ENCODE peak calls at places on chromosomes 6 and 20, in six cellular contexts. One of them, this sample, is unnamed.

GRCh38 chr6:28747631-28748157 is 176.1 kb downstream of the TRIM27 start:
- DNase-seq in H9: peak; percentile 93
- DNase-seq in IMR-90: peak; percentile 84
- DNase-seq in H1: peak; percentile 86
- DNase-seq in mesenchymal stem cell: peak; percentile 42
- DNase-seq in trophoblast cell: peak; percentile 27
- DNase-seq in this sample: no peak

GRCh38 chr20:32681175-32682084 is 7.7 kb upstream of the C20orf203 start:
- DNase-seq in H9: peak; percentile 83
- DNase-seq in IMR-90: peak; percentile 17
- DNase-seq in H1: peak; percentile 67
- DNase-seq in mesenchymal stem cell: peak; percentile 58
- DNase-seq in trophoblast cell: peak; percentile 59
- DNase-seq in this sample: no peak

GRCh38 chr6:104784884-104785283 is 74.8 kb downstream of the HACE1 start:
- DNase-seq in H9: no peak
- DNase-seq in IMR-90: peak; percentile 41
- DNase-seq in H1: no peak
- DNase-seq in mesenchymal stem cell: peak; percentile 13
- DNase-seq in trophoblast cell: peak; percentile 56
- DNase-seq in this sample: no peak

GRCh38 chr20:44074252-44075151 is 112.5 kb downstream of the JPH2 start:
- DNase-seq in H9: no peak
- DNase-seq in IMR-90: peak; percentile 85
- DNase-seq in H1: peak; percentile 33
- DNase-seq in mesenchymal stem cell: peak; percentile 63
- DNase-seq in trophoblast cell: no peak
- DNase-seq in this sample: no peak

GRCh38 chr20:25205277-25206062 is 10.0 kb downstream of the ENTPD6 start:
- DNase-seq in H9: no peak
- DNase-seq in IMR-90: no peak
- DNase-seq in H1: no peak
- DNase-seq in mesenchymal stem cell: no peak
- DNase-seq in trophoblast cell: peak; percentile 28
- DNase-seq in this sample: no peak

GRCh38 chr20:16601019-16601418 is 27.8 kb upstream of the KIF16B start:
- DNase-seq in H9: no peak
- DNase-seq in IMR-90: no peak
- DNase-seq in H1: no peak
- DNase-seq in mesenchymal stem cell: no peak
- DNase-seq in trophoblast cell: no peak
- DNase-seq in this sample: no peak

GRCh38 chr6:160102956-160103824 is 18.4 kb upstream of the SLC22A1 start:
- DNase-seq in H9: peak; percentile 66
- DNase-seq in IMR-90: peak; percentile 11
- DNase-seq in H1: peak; percentile 67
- DNase-seq in mesenchymal stem cell: peak; percentile 32
- DNase-seq in trophoblast cell: peak; percentile 18
- DNase-seq in this sample: peak; percentile 8

GRCh38 chr20:46544576-46544975 is 5.9 kb downstream of the OCSTAMP start:
- DNase-seq in H9: no peak
- DNase-seq in IMR-90: peak; percentile 8
- DNase-seq in H1: no peak
- DNase-seq in mesenchymal stem cell: no peak
- DNase-seq in trophoblast cell: no peak
- DNase-seq in this sample: no peak

GRCh38 chr6:73451166-73452106 is 661 bp downstream of the CGAS start:
- DNase-seq in H9: peak; percentile 62
- DNase-seq in IMR-90: peak; percentile 43
- DNase-seq in H1: peak; percentile 73
- DNase-seq in mesenchymal stem cell: peak; percentile 26
- DNase-seq in trophoblast cell: peak; percentile 30
- DNase-seq in this sample: no peak

GRCh38 chr6:158752613-158753012 is 66.6 kb downstream of the EZR start:
- DNase-seq in H9: no peak
- DNase-seq in IMR-90: no peak
- DNase-seq in H1: no peak
- DNase-seq in mesenchymal stem cell: no peak
- DNase-seq in trophoblast cell: no peak
- DNase-seq in this sample: no peak

GRCh38 chr20:56414842-56415765 is 3.0 kb downstream of the CASS4 start:
- DNase-seq in H9: no peak
- DNase-seq in IMR-90: peak; percentile 97
- DNase-seq in H1: no peak
- DNase-seq in mesenchymal stem cell: peak; percentile 42
- DNase-seq in trophoblast cell: no peak
- DNase-seq in this sample: no peak

GRCh38 chr20:57835053-57835452 is 125.2 kb upstream of the PMEPA1 start:
- DNase-seq in H9: peak; percentile 6
- DNase-seq in IMR-90: no peak
- DNase-seq in H1: no peak
- DNase-seq in mesenchymal stem cell: no peak
- DNase-seq in trophoblast cell: no peak
- DNase-seq in this sample: no peak

GRCh38 chr6:4125500-4125899 is 9.9 kb downstream of the ECI2 start:
- DNase-seq in H9: no peak
- DNase-seq in IMR-90: peak; percentile 8
- DNase-seq in H1: no peak
- DNase-seq in mesenchymal stem cell: no peak
- DNase-seq in trophoblast cell: no peak
- DNase-seq in this sample: no peak

GRCh38 chr20:48528346-48528745 is 299.5 kb downstream of the PREX1 start:
- DNase-seq in H9: no peak
- DNase-seq in IMR-90: no peak
- DNase-seq in H1: peak; percentile 6
- DNase-seq in mesenchymal stem cell: no peak
- DNase-seq in trophoblast cell: no peak
- DNase-seq in this sample: no peak

GRCh38 chr20:62087227-62087626 is 21.5 kb upstream of the TAF4 start:
- DNase-seq in H9: no peak
- DNase-seq in IMR-90: no peak
- DNase-seq in H1: no peak
- DNase-seq in mesenchymal stem cell: peak; percentile 18
- DNase-seq in trophoblast cell: peak; percentile 61
- DNase-seq in this sample: no peak

GRCh38 chr20:38926934-38927616 is 858 bp downstream of the FAM83D start:
- DNase-seq in H9: no peak
- DNase-seq in IMR-90: peak; percentile 36
- DNase-seq in H1: peak; percentile 51
- DNase-seq in mesenchymal stem cell: peak; percentile 44
- DNase-seq in trophoblast cell: no peak
- DNase-seq in this sample: no peak

GRCh38 chr6:118890997-118891790 is 2.8 kb upstream of the ASF1A start:
- DNase-seq in H9: no peak
- DNase-seq in IMR-90: no peak
- DNase-seq in H1: no peak
- DNase-seq in mesenchymal stem cell: no peak
- DNase-seq in trophoblast cell: no peak
- DNase-seq in this sample: no peak

GRCh38 chr6:128738112-128738511 is 144.8 kb upstream of the LAMA2 start:
- DNase-seq in H9: no peak
- DNase-seq in IMR-90: no peak
- DNase-seq in H1: no peak
- DNase-seq in mesenchymal stem cell: no peak
- DNase-seq in trophoblast cell: no peak
- DNase-seq in this sample: no peak

GRCh38 chr6:157385482-157385881 is 4.5 kb downstream of the ZDHHC14 start:
- DNase-seq in H9: no peak
- DNase-seq in IMR-90: no peak
- DNase-seq in H1: no peak
- DNase-seq in mesenchymal stem cell: no peak
- DNase-seq in trophoblast cell: no peak
- DNase-seq in this sample: no peak

GRCh38 chr20:25085756-25086495 is 4.0 kb upstream of the VSX1 start:
- DNase-seq in H9: peak; percentile 14
- DNase-seq in IMR-90: no peak
- DNase-seq in H1: no peak
- DNase-seq in mesenchymal stem cell: no peak
- DNase-seq in trophoblast cell: no peak
- DNase-seq in this sample: no peak

GRCh38 chr20:10427060-10427692 is 6.8 kb downstream of the MKKS start:
- DNase-seq in H9: no peak
- DNase-seq in IMR-90: peak; percentile 74
- DNase-seq in H1: no peak
- DNase-seq in mesenchymal stem cell: peak; percentile 80
- DNase-seq in trophoblast cell: peak; percentile 72
- DNase-seq in this sample: peak; percentile 42

GRCh38 chr20:48489656-48490055 is 338.1 kb downstream of the PREX1 start:
- DNase-seq in H9: no peak
- DNase-seq in IMR-90: no peak
- DNase-seq in H1: no peak
- DNase-seq in mesenchymal stem cell: no peak
- DNase-seq in trophoblast cell: no peak
- DNase-seq in this sample: no peak

GRCh38 chr6:139323511-139324445 is 32.0 kb upstream of the TXLNB start:
- DNase-seq in H9: peak; percentile 70
- DNase-seq in IMR-90: peak; percentile 75
- DNase-seq in H1: peak; percentile 56
- DNase-seq in mesenchymal stem cell: peak; percentile 88
- DNase-seq in trophoblast cell: peak; percentile 49
- DNase-seq in this sample: peak; percentile 26

GRCh38 chr6:56816393-56816792 is 138.5 kb upstream of the BEND6 start:
- DNase-seq in H9: no peak
- DNase-seq in IMR-90: no peak
- DNase-seq in H1: no peak
- DNase-seq in mesenchymal stem cell: no peak
- DNase-seq in trophoblast cell: no peak
- DNase-seq in this sample: no peak

GRCh38 chr6:71383476-71383875 is 94.9 kb downstream of the OGFRL1 start:
- DNase-seq in H9: no peak
- DNase-seq in IMR-90: no peak
- DNase-seq in H1: no peak
- DNase-seq in mesenchymal stem cell: no peak
- DNase-seq in trophoblast cell: no peak
- DNase-seq in this sample: no peak

GRCh38 chr6:79821859-79822258 is 125.5 kb downstream of the ELOVL4 start:
- DNase-seq in H9: no peak
- DNase-seq in IMR-90: peak; percentile 15
- DNase-seq in H1: no peak
- DNase-seq in mesenchymal stem cell: peak; percentile 15
- DNase-seq in trophoblast cell: peak; percentile 54
- DNase-seq in this sample: no peak

GRCh38 chr6:125201961-125202729 is 48.6 kb downstream of the TPD52L1 start:
- DNase-seq in H9: no peak
- DNase-seq in IMR-90: peak; percentile 94
- DNase-seq in H1: no peak
- DNase-seq in mesenchymal stem cell: peak; percentile 90
- DNase-seq in trophoblast cell: peak; percentile 89
- DNase-seq in this sample: no peak

GRCh38 chr6:30876039-30876730 is 8.1 kb upstream of the DDR1 start:
- DNase-seq in H9: no peak
- DNase-seq in IMR-90: peak; percentile 75
- DNase-seq in H1: no peak
- DNase-seq in mesenchymal stem cell: peak; percentile 41
- DNase-seq in trophoblast cell: peak; percentile 23
- DNase-seq in this sample: no peak

GRCh38 chr6:41545703-41546474 is at the start of gene FOXP4:
- DNase-seq in H9: peak; percentile 94
- DNase-seq in IMR-90: peak; percentile 95
- DNase-seq in H1: peak; percentile 90
- DNase-seq in mesenchymal stem cell: peak; percentile 97
- DNase-seq in trophoblast cell: peak; percentile 86
- DNase-seq in this sample: peak; percentile 86

GRCh38 chr20:25580711-25581110 is 4.6 kb downstream of the NINL start:
- DNase-seq in H9: no peak
- DNase-seq in IMR-90: peak; percentile 27
- DNase-seq in H1: no peak
- DNase-seq in mesenchymal stem cell: no peak
- DNase-seq in trophoblast cell: no peak
- DNase-seq in this sample: no peak

GRCh38 chr20:50085481-50086365 is 27.2 kb downstream of the UBE2V1 start:
- DNase-seq in H9: peak; percentile 63
- DNase-seq in IMR-90: peak; percentile 73
- DNase-seq in H1: no peak
- DNase-seq in mesenchymal stem cell: peak; percentile 79
- DNase-seq in trophoblast cell: peak; percentile 84
- DNase-seq in this sample: peak; percentile 57

DNA sequence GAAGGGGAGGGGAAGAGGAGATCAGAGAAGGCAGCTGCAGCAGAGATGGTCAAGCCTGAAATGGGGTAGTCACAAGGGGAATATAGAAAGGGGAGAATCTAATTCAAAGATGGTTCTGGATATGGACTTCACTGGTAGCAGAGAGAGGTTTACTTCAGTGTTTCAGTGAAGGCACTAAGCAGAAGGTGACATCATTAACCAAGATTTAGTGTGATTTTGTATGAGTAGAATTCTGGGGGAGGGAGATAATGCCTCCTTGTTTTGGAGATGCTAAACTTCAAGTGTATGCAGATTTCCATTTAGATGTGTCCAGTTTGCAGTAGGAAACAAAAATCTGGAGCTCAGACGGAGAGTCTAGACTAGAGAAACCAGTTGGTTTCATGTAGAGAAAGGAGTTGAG is 13.1 kb downstream of the SIM1 start:
- DNase-seq in H9: no peak
- DNase-seq in IMR-90: no peak
- DNase-seq in H1: no peak
- DNase-seq in mesenchymal stem cell: no peak
- DNase-seq in trophoblast cell: no peak
- DNase-seq in this sample: no peak
- H3K9me3 ChIP-seq in H9: no peaks in the 10 kb centered on the region
- H3K9me3 ChIP-seq in IMR-90: peaks cover 42% of the 10 kb centered on the region
- H3K9me3 ChIP-seq in H1: no peaks in the 10 kb centered on the region
- H3K9me3 ChIP-seq in mesenchymal stem cell: peaks cover 2% of the 10 kb centered on the region
- H3K9me3 ChIP-seq in trophoblast cell: peaks cover 11% of the 10 kb centered on the region
- H3K9me3 ChIP-seq in this sample: no peaks in the 10 kb centered on the region

DNA sequence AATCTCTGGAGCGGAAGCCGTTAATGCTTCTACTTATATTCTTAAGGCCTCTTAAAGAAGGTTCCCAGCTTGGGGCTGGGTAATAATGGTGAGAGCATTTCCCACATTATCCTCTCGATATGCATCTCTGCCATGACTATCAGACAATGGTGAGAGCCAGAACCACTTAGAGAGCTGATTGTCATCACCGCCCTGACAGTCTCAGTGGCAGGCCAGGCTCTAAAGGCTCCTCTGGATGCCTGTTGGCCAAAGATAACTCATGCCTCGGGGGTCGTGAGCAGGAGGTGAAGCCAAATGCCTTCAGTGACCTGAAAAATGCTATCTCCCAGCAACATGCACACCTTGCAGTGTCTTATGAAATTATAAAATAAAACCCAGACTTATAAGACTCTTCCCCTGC is 128.0 kb upstream of the AGPAT4 start:
- DNase-seq in H9: no peak
- DNase-seq in IMR-90: no peak
- DNase-seq in H1: no peak
- DNase-seq in mesenchymal stem cell: no peak
- DNase-seq in trophoblast cell: no peak
- DNase-seq in this sample: no peak
- H3K23ac ChIP-seq in H9: no peak overlapping the region
- H3K23ac ChIP-seq in IMR-90: no peak overlapping the region
- H3K23ac ChIP-seq in H1: no peak overlapping the region
- H3K23ac ChIP-seq in mesenchymal stem cell: no peak overlapping the region
- H3K23ac ChIP-seq in trophoblast cell: no peak overlapping the region
- H3K23ac ChIP-seq in this sample: no peak overlapping the region

GRCh38 chr20:41664584-41664983 is 46.4 kb upstream of the CHD6 start:
- DNase-seq in H9: no peak
- DNase-seq in IMR-90: peak; percentile 14
- DNase-seq in H1: no peak
- DNase-seq in mesenchymal stem cell: peak; percentile 10
- DNase-seq in trophoblast cell: peak; percentile 17
- DNase-seq in this sample: no peak
- H2AFZ ChIP-seq in H9: peak overlapping the region; percentile 97
- H2AFZ ChIP-seq in IMR-90: no peak overlapping the region
- H2AFZ ChIP-seq in H1: peak overlapping the region; percentile 97
- H2AFZ ChIP-seq in mesenchymal stem cell: no peak overlapping the region
- H2AFZ ChIP-seq in trophoblast cell: no peak overlapping the region
- H2AFZ ChIP-seq in this sample: peak overlapping the region; percentile 63

GRCh38 chr20:31237763-31238162 is 19.7 kb upstream of the DEFB115 start:
- DNase-seq in H9: no peak
- DNase-seq in IMR-90: no peak
- DNase-seq in H1: no peak
- DNase-seq in mesenchymal stem cell: no peak
- DNase-seq in trophoblast cell: no peak
- DNase-seq in this sample: no peak
- H3K9me3 ChIP-seq in H9: peaks cover 100% of the 10 kb centered on the region
- H3K9me3 ChIP-seq in IMR-90: peaks cover 25% of the 10 kb centered on the region
- H3K9me3 ChIP-seq in H1: peaks cover 97% of the 10 kb centered on the region
- H3K9me3 ChIP-seq in mesenchymal stem cell: peaks cover 85% of the 10 kb centered on the region
- H3K9me3 ChIP-seq in trophoblast cell: no peaks in the 10 kb centered on the region
- H3K9me3 ChIP-seq in this sample: peaks cover 7% of the 10 kb centered on the region

This sample was measured in neuronal stem cell.